ENCODE peak calls at places on chromosomes 7 and 10, in seven cellular contexts. A is T-helper 9 cell; R is activated CD4-positive, alpha-beta T cell treated with anti-CD3 and anti-CD28 coated beads, Interleukin-2, amount 50 U/mL, for 1 hour; I is HuH-7.5; F is A673; B is amygdala; T is NCI-H187. O is an unnamed sample.

GRCh38 chr10:119652361-119652760 is 1.2 kb downstream of the BAG3 start:
- DNase-seq in A (no peak), R (peak), I (no peak), F (peak), B (no peak), T (no peak), O (no peak)

GRCh38 chr7:133562617-133563016 is 309.7 kb downstream of the EXOC4 start:
- DNase-seq in A (no peak), R (no peak), I (no peak), F (no peak), B (no peak), T (no peak), O (no peak)

GRCh38 chr10:18665815-18666558 is 6.8 kb downstream of the ARL5B start:
- DNase-seq in A (no peak), R (no peak), I (no peak), F (no peak), B (no peak), T (no peak), O (no peak)

GRCh38 chr10:129411146-129411705 is 55.8 kb upstream of the MGMT start:
- DNase-seq in A (no peak), R (no peak), I (no peak), F (no peak), B (no peak), T (no peak), O (no peak)

GRCh38 chr7:13044309-13044708 is 356.9 kb downstream of the ARL4A start:
- DNase-seq in A (no peak), R (no peak), I (no peak), F (no peak), B (no peak), T (no peak), O (no peak)

GRCh38 chr7:122064971-122065370 is 79.1 kb downstream of the AASS start:
- DNase-seq in A (no peak), R (no peak), I (no peak), F (no peak), B (no peak), T (no peak), O (no peak)

GRCh38 chr10:24034571-24034970 is 174.4 kb upstream of the KIAA1217 start:
- DNase-seq in A (no peak), R (no peak), I (no peak), F (no peak), B (no peak), T (no peak), O (no peak)

GRCh38 chr10:7011994-7012393 is 398.8 kb downstream of the SFMBT2 start:
- DNase-seq in A (no peak), R (no peak), I (no peak), F (no peak), B (no peak), T (no peak), O (no peak)

GRCh38 chr7:104926189-104926904 is 87.7 kb upstream of the KMT2E start:
- DNase-seq in A (no peak), R (no peak), I (no peak), F (no peak), B (no peak), T (no peak), O (no peak)

O was measured in hippocampal formation.